ENCODE peak calls at places on chromosomes 2 and 18, in four cellular contexts. K is hepatocyte, U is IMR-90, L is heart right ventricle. X is an unnamed sample. For H3K4me1, the result is how much of the 10 kb centered on the place peaks cover.

GRCh38 chr18:79598885-79599175 is 80.8 kb upstream of the CTDP1 start:
- DNase-seq in K (no peak), U (no peak), L (no peak), X (no peak)

GRCh38 chr2:240142859-240143258 is 2.4 kb upstream of the OTOS start:
- DNase-seq in K (no peak), U (no peak), L (no peak), X (no peak)

GRCh38 chr18:76499021-76499420 is 4.0 kb upstream of the ZNF516 start:
- DNase-seq in K (no peak), U (no peak), L (no peak), X (no peak)

GRCh38 chr2:138877421-138877820 is 97.2 kb upstream of the NXPH2 start:
- DNase-seq in K (no peak), U (no peak), L (no peak), X (no peak)

GRCh38 chr2:179201884-179202283 is 62.7 kb downstream of the SESTD1 start:
- DNase-seq in K (no peak), U (peak), L (no peak), X (no peak)

GRCh38 chr2:118539290-118539689 is 308.2 kb downstream of the EN1 start:
- DNase-seq in K (peak), U (peak), L (no peak), X (peak)

GRCh38 chr2:96959406-96960110 is 26.8 kb downstream of the FAM178B start:
- DNase-seq in K (no peak), U (no peak), L (no peak), X (no peak)

GRCh38 chr18:42931501-42931900 is 184.0 kb downstream of the RIT2 start:
- DNase-seq in K (peak), U (peak), L (no peak), X (no peak)

GRCh38 chr2:179842498-179843153 is 18.8 kb downstream of the ZNF385B start:
- DNase-seq in K (peak), U (no peak), L (no peak), X (peak)

GRCh38 chr2:218381916-218382366 is at the start of gene SLC11A1:
- DNase-seq in K (peak), U (no peak), L (peak), X (no peak)

GRCh38 chr2:139018252-139018651 is 238.1 kb upstream of the NXPH2 start:
- DNase-seq in K (no peak), U (no peak), L (no peak), X (no peak)

GRCh38 chr2:228658998-228659397 is 477.5 kb upstream of the SPHKAP start:
- DNase-seq in K (no peak), U (peak), L (no peak), X (no peak)

DNA sequence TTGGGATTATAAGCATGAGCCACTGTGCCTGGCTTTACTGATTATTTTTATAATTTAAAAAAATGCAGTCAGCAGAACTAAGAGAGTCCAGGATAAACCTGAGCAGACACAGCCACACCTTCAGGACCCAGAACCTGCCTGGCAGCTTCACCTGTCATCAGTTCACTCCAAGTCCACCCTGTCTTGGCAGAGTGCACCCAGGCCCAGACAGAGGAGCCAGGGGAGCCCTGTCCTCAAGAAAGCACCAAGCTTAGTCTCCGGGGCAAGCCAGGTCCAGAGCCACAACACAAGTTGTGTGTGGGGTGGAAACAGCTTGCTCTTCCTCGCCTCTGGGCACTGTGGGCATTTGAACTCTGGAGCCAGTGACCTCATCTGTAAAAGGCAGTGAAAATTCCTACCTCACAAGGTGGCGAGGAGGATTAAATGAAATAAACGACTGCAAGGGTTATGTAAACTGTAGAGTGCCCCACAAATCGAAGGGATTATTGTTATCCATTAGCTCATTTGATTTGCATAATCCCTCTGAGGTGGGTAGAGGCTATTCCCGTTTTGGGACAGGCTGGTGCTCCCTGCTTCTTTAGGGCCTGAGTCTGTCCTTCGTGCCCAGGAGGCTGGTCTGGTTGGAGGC is 24.7 kb downstream of the MYCN start:
- DNase-seq in K (no peak), U (no peak), L (no peak), X (no peak)
- H3K27ac ChIP-seq in K (no peak), U (no peak), L (no peak), X (no peak)

DNA sequence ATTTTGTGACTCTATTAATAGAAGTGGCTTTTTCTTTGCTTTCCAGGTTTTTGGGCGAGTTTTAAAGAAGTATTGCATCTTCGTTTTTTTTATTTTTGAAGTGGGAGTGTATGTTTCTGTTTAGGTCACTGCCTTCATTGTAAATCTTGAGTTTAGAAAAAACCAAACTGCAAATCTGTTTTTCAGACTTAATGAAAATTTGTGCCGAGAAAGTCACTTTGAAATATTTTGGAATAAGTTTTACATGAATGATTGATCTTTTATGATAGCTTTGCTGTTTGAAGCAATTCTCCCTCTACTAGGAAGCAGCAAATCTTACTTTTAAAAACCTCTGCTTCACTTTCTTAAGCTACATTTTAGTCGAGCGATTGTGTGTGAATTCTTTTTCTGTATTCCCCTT is 2.2 kb downstream of the SMAD4 start:
- DNase-seq in K (no peak), U (no peak), L (no peak), X (no peak)
- H3K4me1 ChIP-seq in K (under half), U (under half), L (half or more), X (under half)

GRCh38 chr18:13217971-13218375 is 587 bp upstream of the LDLRAD4 start:
- DNase-seq in K (no peak), U (no peak), L (peak), X (no peak)

GRCh38 chr18:13216732-13217465 is 1.7 kb upstream of the LDLRAD4 start:
- DNase-seq in K (peak), U (no peak), L (peak), X (no peak)

GRCh38 chr18:13218376-13219011 is at the start of gene LDLRAD4:
- DNase-seq in K (peak), U (no peak), L (peak), X (no peak)

GRCh38 chr18:13217466-13217961 is 1.0 kb upstream of the LDLRAD4 start:
- DNase-seq in K (peak), U (peak), L (peak), X (peak)

GRCh38 chr18:13216092-13216582 is 2.4 kb upstream of the LDLRAD4 start:
- DNase-seq in K (peak), U (peak), L (peak), X (peak)
- TF ChIP-seq CTCF in K (peak), U (peak), L (peak), X (peak)

GRCh38 chr2:215920244-215921100 is 92.9 kb downstream of the MREG start:
- DNase-seq in K (peak), U (peak), L (peak), X (peak)
- H3K27ac ChIP-seq in K (no peak), U (no peak), L (no peak), X (no peak)

DNA sequence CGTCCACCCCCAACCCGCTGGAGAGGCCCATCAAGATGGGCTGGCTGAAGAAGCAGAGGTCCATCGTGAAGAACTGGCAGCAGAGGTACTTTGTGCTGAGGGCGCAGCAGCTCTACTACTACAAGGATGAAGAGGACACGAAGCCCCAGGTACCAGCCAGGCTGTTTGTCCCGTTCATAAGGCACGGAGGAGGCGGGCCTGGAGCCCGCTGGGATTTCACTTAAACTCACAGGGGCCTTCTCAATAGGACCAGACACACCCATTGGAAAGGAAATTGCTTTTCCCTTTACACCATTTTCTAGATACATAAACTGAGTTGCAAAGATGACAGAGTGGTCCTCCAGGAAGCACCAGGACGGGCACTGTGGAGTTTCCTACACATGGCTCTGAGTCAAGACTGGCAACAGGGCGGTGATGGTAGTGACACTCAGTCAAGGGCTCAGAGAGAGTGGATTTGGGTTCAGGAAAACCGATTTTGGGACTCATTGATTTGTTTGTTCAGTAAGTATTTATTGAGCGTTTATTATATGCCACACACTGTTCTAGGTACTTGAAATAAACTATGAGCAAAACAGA is 40.7 kb downstream of the ARHGAP25 start:
- DNase-seq in K (no peak), U (no peak), L (no peak), X (no peak)
- H3K4me1 ChIP-seq in K (under half), U (under half), L (half or more), X (under half)

GRCh38 chr2:206442854-206443734 is at the start of gene ADAM23:
- DNase-seq in K (peak), U (peak), L (peak), X (peak)
- TF ChIP-seq CTCF in K (peak), U (peak), L (peak), X (peak)

DNA sequence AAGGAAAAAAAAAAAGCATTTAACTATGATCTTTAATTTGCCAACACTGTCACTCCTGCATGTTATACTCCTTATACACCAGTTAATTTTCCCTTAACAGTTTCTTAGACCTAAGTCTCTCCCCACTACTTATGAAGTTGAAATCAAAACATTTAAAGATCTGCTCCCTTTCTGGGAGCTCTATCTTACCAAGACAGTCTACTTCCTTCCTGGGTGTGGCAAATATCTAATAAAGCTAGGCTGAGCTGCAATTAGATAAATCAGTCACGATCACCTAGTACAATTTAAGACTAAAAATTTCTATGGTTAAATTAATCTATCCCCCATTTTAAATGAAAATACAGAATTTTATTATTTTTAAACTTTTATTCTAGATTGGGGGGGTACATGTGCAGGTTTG is 33.4 kb downstream of the PUM2 start:
- DNase-seq in K (no peak), U (no peak), L (no peak), X (no peak)
- H3K27ac ChIP-seq in K (no peak), U (no peak), L (no peak), X (peak)

DNA sequence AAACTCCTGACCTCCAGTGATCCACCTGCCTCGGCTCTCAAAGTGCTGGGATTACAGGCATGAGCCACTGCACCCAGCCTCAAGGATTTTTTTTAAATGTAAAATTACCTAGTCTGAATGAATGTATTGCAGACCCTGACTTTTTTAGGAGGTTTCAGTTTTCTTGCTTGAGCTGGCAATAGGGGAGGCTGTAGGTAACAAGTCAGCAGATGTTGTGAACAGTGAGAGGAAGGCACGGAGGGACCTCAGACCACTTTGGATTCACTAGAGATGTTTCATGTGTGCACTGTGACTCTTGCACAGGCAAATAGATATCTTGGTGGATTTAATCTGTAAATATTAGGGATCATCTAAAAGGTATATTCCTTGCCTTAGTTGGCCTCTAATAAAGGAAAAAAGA is 6.4 kb downstream of the NDUFV2 start:
- DNase-seq in K (no peak), U (no peak), L (no peak), X (no peak)
- H3K4me1 ChIP-seq in K (half or more), U (under half), L (half or more), X (half or more)

GRCh38 chr2:205906419-205906818 is 179.6 kb downstream of the INO80D start:
- DNase-seq in K (no peak), U (no peak), L (no peak), X (no peak)

GRCh38 chr2:205902041-205902898 is 183.7 kb downstream of the INO80D start:
- DNase-seq in K (peak), U (peak), L (no peak), X (peak)

GRCh38 chr2:205902899-205903236 is 183.1 kb downstream of the INO80D start:
- DNase-seq in K (no peak), U (no peak), L (no peak), X (no peak)

GRCh38 chr2:205904873-205905272 is 181.1 kb downstream of the INO80D start:
- DNase-seq in K (no peak), U (no peak), L (no peak), X (no peak)

DNA sequence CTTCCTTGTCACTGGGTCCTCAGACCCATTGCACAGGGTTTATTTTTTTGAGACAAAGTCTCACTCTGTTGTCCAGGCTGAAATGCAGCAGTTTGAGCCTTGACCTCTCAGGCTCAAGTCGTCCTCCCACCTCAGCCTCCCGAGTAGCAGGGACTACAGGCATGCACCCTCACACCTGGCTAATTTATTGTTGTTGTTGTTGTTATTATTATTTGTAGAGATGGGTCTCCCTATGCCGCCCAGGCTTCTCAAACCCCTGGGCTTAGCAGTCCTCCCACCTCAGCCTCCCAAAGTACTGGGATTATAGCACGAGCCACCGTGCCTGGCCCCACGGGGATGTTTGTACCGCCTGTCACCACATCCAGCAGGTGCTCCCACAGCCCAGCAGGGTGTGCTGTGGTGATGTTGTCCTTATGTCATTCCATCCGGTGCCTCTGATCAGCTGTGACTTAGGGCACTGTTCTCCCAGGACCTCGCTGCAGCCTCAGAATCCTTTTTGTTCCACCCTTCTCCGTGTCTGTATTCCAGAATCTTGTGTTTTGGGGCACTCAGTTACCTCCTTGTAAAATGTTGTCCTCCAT is 182.3 kb downstream of the INO80D start:
- DNase-seq in K (peak), U (no peak), L (no peak), X (peak)
- TF ChIP-seq CTCF in K (peak), U (peak), L (peak), X (peak)

GRCh38 chr18:75248426-75249191 is 38.0 kb downstream of the TSHZ1 start:
- DNase-seq in K (no peak), U (no peak), L (no peak), X (no peak)

GRCh38 chr18:75249192-75249551 is 38.6 kb downstream of the TSHZ1 start:
- DNase-seq in K (no peak), U (no peak), L (no peak), X (no peak)

GRCh38 chr18:75250471-75250821 is 39.8 kb downstream of the TSHZ1 start:
- DNase-seq in K (no peak), U (no peak), L (peak), X (no peak)

GRCh38 chr18:75251466-75251865 is 40.9 kb downstream of the TSHZ1 start:
- DNase-seq in K (no peak), U (no peak), L (no peak), X (no peak)

DNA sequence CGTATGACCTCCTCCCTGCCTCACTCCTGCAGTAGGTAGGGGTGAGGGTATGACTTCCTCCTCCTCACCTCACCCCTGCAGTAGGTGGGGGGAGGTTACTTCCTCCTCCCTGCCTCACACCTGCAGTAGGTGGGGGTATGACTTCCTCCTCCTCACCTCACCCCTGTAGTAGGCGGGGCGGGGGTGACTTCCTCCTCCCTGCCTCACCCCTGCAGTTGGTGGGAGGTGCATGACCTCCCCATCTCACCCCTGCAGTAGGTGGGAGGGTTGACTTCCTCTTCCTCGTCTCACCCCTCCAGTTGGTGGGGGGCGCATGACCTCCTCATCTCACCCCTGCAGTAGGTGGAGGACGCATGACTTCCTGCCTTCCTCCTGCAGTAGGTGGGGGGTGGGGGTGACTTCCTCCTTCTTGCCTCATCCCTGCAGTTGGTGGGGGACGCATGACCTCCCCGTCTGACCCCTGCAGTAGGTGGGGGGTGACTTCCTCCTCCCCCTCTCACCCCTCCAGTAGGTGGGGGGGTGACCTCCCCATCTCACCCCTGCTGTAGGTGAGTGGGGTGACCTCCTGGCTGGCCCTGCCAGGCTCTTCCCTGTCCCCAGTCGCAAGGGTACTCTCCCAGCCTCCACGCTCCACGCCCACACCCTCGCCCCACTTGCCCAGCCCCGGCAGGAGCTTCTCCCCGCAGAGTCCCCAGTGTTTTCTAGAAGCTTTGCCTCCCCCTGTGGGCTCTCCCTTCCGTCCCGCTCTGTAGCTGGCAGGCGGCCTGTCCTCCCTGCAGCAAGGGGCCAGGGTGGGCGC is 39.3 kb downstream of the TSHZ1 start:
- DNase-seq in K (no peak), U (no peak), L (no peak), X (no peak)
- H3K27ac ChIP-seq in K (no peak), U (no peak), L (no peak), X (no peak)

X was measured in cardiac muscle cell.